ENCODE peak calls at places on chromosomes 7 and 10, in six cellular contexts. D is hepatocyte, R is choroid plexus epithelial cell, E is PC-9, P is cardiac muscle cell, H is NB4. S is an unnamed sample.

GRCh38 chr7:16235152-16235526 is 186.2 kb downstream of the CRPPA start:
- DNase-seq in D (no peak), R (no peak), E (no peak), P (no peak), H (no peak), S (no peak)

GRCh38 chr7:137932881-137933269 is 69.0 kb downstream of the CREB3L2 start:
- DNase-seq in D (no peak), R (peak; percentile 61), E (no peak), P (peak; percentile 37), H (peak; percentile 76), S (no peak)

GRCh38 chr7:45188736-45189135 is 31.1 kb downstream of the RAMP3 start:
- DNase-seq in D (no peak), R (no peak), E (no peak), P (no peak), H (no peak), S (no peak)

GRCh38 chr10:15661574-15661973 is 58.1 kb downstream of the ITGA8 start:
- DNase-seq in D (no peak), R (peak; percentile 11), E (no peak), P (no peak), H (no peak), S (no peak)

GRCh38 chr10:21926358-21926890 is 77.1 kb downstream of the DNAJC1 start:
- DNase-seq in D (no peak), R (peak; percentile 27), E (peak; percentile 80), P (no peak), H (no peak), S (no peak)

GRCh38 chr7:128056901-128057300 is 25.7 kb upstream of the LRRC4 start:
- DNase-seq in D (peak; percentile 25), R (peak; percentile 92), E (no peak), P (peak; percentile 93), H (no peak), S (no peak)

GRCh38 chr7:55307123-55307916 is 57.8 kb upstream of the LANCL2 start:
- DNase-seq in D (peak; percentile 16), R (peak; percentile 36), E (no peak), P (peak; percentile 28), H (peak; percentile 47), S (no peak)

GRCh38 chr10:35447693-35448407 is 111.5 kb downstream of the CCNY start:
- DNase-seq in D (no peak), R (peak; percentile 82), E (peak; percentile 79), P (peak; percentile 91), H (no peak), S (peak; percentile 85)

GRCh38 chr7:99033765-99034164 is 110.1 kb downstream of the SMURF1 start:
- DNase-seq in D (no peak), R (no peak), E (no peak), P (no peak), H (no peak), S (no peak)

GRCh38 chr10:4138146-4138721 is 353.2 kb upstream of the KLF6 start:
- DNase-seq in D (no peak), R (no peak), E (no peak), P (peak; percentile 3), H (no peak), S (peak; percentile 68)

GRCh38 chr7:573496-574295 is 54.0 kb upstream of the PDGFA start:
- DNase-seq in D (no peak), R (no peak), E (no peak), P (no peak), H (no peak), S (no peak)

GRCh38 chr7:121109145-121109544 is 120.6 kb downstream of the CPED1 start:
- DNase-seq in D (no peak), R (peak; percentile 23), E (no peak), P (no peak), H (no peak), S (no peak)

GRCh38 chr7:31892099-31892787 is 178.0 kb downstream of the PDE1C start:
- DNase-seq in D (no peak), R (no peak), E (no peak), P (no peak), H (no peak), S (no peak)

GRCh38 chr10:133456041-133456951 is 2.6 kb downstream of the SCART1 start:
- DNase-seq in D (no peak), R (no peak), E (no peak), P (no peak), H (no peak), S (no peak)

GRCh38 chr10:118110750-118111149 is 64.0 kb upstream of the RAB11FIP2 start:
- DNase-seq in D (no peak), R (no peak), E (no peak), P (no peak), H (no peak), S (no peak)

GRCh38 chr7:12244129-12244528 is 33.0 kb downstream of the TMEM106B start:
- DNase-seq in D (peak; percentile 30), R (peak; percentile 43), E (no peak), P (peak; percentile 31), H (peak; percentile 41), S (peak; percentile 43)

GRCh38 chr7:31782411-31782991 is 95.5 kb downstream of the PPP1R17 start:
- DNase-seq in D (peak; percentile 76), R (peak; percentile 70), E (peak; percentile 40), P (peak; percentile 75), H (peak; percentile 69), S (peak; percentile 17)

GRCh38 chr10:133444342-133445267 is 9.1 kb upstream of the SCART1 start:
- DNase-seq in D (no peak), R (no peak), E (no peak), P (no peak), H (no peak), S (no peak)

GRCh38 chr10:66788142-66788541 is 137.7 kb upstream of the LRRTM3 start:
- DNase-seq in D (no peak), R (no peak), E (no peak), P (no peak), H (no peak), S (no peak)

GRCh38 chr10:24382979-24383663 is 174.2 kb downstream of the KIAA1217 start:
- DNase-seq in D (peak; percentile 65), R (no peak), E (no peak), P (peak; percentile 60), H (no peak), S (peak; percentile 31)

GRCh38 chr10:79246209-79246581 is 101.1 kb upstream of the PPIF start:
- DNase-seq in D (no peak), R (no peak), E (no peak), P (no peak), H (no peak), S (peak; percentile 43)

GRCh38 chr10:50937230-50937907 is 51.9 kb upstream of the A1CF start:
- DNase-seq in D (peak; percentile 60), R (peak; percentile 77), E (no peak), P (peak; percentile 68), H (peak; percentile 24), S (no peak)

GRCh38 chr7:473211-473734 is 46.4 kb downstream of the PDGFA start:
- DNase-seq in D (no peak), R (no peak), E (no peak), P (no peak), H (no peak), S (no peak)

GRCh38 chr7:66681491-66682349 is 53.0 kb downstream of the KCTD7 start:
- DNase-seq in D (peak; percentile 96), R (peak; percentile 96), E (peak; percentile 91), P (peak; percentile 96), H (peak; percentile 98), S (peak; percentile 81)

GRCh38 chr10:74681917-74682627 is 144.3 kb upstream of the KAT6B start:
- DNase-seq in D (no peak), R (peak; percentile 2), E (no peak), P (peak; percentile 40), H (no peak), S (no peak)

GRCh38 chr10:84818956-84819355 is 490.6 kb downstream of the CCSER2 start:
- DNase-seq in D (no peak), R (no peak), E (no peak), P (no peak), H (no peak), S (no peak)

GRCh38 chr10:98391578-98391991 is 23.4 kb downstream of the PYROXD2 start:
- DNase-seq in D (no peak), R (no peak), E (no peak), P (peak; percentile 56), H (peak; percentile 88), S (no peak)

GRCh38 chr7:22698762-22699161 is 28.2 kb upstream of the IL6 start:
- DNase-seq in D (no peak), R (no peak), E (no peak), P (no peak), H (no peak), S (no peak)

GRCh38 chr7:21064698-21065648 is 278.3 kb upstream of the SP8 start:
- DNase-seq in D (peak; percentile 26), R (no peak), E (peak; percentile 91), P (no peak), H (no peak), S (no peak)

GRCh38 chr7:116211913-116212596 is 1.7 kb downstream of the TES start:
- DNase-seq in D (no peak), R (peak; percentile 77), E (no peak), P (peak; percentile 57), H (no peak), S (no peak)

GRCh38 chr7:80485721-80486120 is 26.1 kb downstream of the GNAT3 start:
- DNase-seq in D (no peak), R (no peak), E (no peak), P (no peak), H (no peak), S (no peak)
- TF ChIP-seq CTCF in D (no peak), R (no peak), E (no peak), P (no peak), H (no peak), S (no peak)

GRCh38 chr10:7030134-7030855 is 380.5 kb downstream of the SFMBT2 start:
- DNase-seq in D (no peak), R (no peak), E (no peak), P (no peak), H (no peak), S (no peak)
- H3K4me3 ChIP-seq in D (no peak overlapping the region), R (no peak overlapping the region), E (no peak overlapping the region), P (no peak overlapping the region), H (no peak overlapping the region), S (no peak overlapping the region)

DNA sequence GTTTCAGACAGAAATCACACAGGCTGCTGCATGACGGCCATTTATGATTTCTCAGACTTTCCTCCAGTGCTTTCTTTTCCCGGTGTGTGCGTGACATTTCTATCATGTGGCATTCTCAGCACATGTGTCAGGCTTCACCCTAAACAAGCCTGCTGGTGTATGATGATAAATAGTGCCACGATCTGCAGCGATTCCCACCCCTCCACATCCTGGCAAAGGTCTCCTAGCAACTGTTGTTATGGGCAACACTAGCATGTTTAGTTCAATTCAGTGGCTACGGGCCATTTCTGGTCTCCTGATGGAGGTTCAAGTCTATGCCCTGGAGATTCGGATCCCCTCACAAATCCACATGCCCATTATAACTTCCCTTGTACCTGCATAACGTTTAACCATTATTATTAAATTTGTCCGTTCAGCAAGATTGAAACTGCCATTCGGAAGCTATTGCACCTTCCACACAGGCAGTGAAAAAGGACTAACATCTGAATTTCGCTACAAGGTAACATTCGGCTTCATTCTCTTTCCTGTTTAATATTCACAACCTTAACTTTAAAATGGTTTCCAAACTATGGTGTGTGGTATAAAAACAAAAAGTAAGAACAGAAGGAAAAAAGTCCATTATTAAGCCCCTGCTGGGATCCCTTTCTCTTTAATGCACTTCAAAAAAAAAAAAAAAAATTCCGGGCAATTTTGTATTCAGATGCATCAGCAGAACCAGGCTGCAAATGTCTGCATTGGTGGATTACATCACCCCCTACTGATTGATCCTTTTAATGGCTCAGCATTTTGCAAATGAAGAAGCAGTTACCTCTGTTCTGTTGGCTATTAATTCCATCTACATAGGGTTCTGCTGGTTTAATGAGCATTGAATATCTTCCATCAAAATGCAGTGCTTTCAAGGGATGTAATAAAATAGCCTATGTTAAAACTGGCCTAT is 90.2 kb downstream of the FRMD4A start:
- DNase-seq in D (no peak), R (no peak), E (no peak), P (peak; percentile 9), H (no peak), S (no peak)
- TF ChIP-seq CTCF in D (peak; percentile 33), R (no peak), E (no peak), P (no peak), H (no peak), S (no peak)

GRCh38 chr7:141072548-141073172 is 1.2 kb upstream of the TMEM178B start:
- DNase-seq in D (peak; percentile 50), R (peak; percentile 78), E (no peak), P (peak; percentile 72), H (peak; percentile 19), S (no peak)
- H3K4me3 ChIP-seq in D (peak overlapping the region; percentile 26), R (peak overlapping the region; percentile 55), E (no peak overlapping the region), P (peak overlapping the region; percentile 43), H (no peak overlapping the region), S (peak overlapping the region; percentile 41)